ENCODE peak calls at places on chromosomes 4 and X, in seven cellular contexts. X is AG09309, I is neural progenitor cell, F is Calu3, D is endothelial cell of umbilical vein, V is transverse colon, A is heart left ventricle. L is an unnamed sample.
A peak's percentile ranks its signal among the peaks of the same experiment; 100 is the strongest.

GRCh38 chr4:155353923-155354540 is 22.7 kb downstream of the MAP9 start:
- DNase-seq in X (peak; percentile 13), I (peak; percentile 80), F (peak; percentile 70), D (peak; percentile 76), V (peak; percentile 64), A (peak; percentile 60), L (peak; percentile 78)

GRCh38 chr4:139875456-139875855 is 209.8 kb downstream of the MGST2 start:
- DNase-seq in X (no peak), I (peak; percentile 69), F (no peak), D (no peak), V (no peak), A (no peak), L (peak; percentile 26)

GRCh38 chr4:181293014-181293413 is 950.2 kb upstream of the TENM3 start:
- DNase-seq in X (no peak), I (no peak), F (no peak), D (no peak), V (no peak), A (no peak), L (no peak)

GRCh38 chrX:150529587-150529986 is 38.8 kb upstream of the MTM1 start:
- DNase-seq in X (no peak), I (no peak), F (no peak), D (no peak), V (no peak), A (no peak), L (no peak)

GRCh38 chrX:41014776-41015175 is 70.5 kb upstream of the USP9X start:
- DNase-seq in X (no peak), I (no peak), F (no peak), D (no peak), V (no peak), A (no peak), L (no peak)

GRCh38 chr4:140807491-140808257 is 51.5 kb upstream of the TBC1D9 start:
- DNase-seq in X (no peak), I (no peak), F (no peak), D (no peak), V (no peak), A (no peak), L (no peak)

GRCh38 chr4:144611850-144612249 is 34.1 kb upstream of the HHIP start:
- DNase-seq in X (no peak), I (peak; percentile 51), F (peak; percentile 13), D (peak; percentile 36), V (peak; percentile 9), A (no peak), L (peak; percentile 5)

GRCh38 chrX:131072871-131073571 is 14.9 kb downstream of the ARHGAP36 start:
- DNase-seq in X (no peak), I (peak; percentile 41), F (no peak), D (no peak), V (no peak), A (no peak), L (peak; percentile 42)

GRCh38 chr4:41106081-41106480 is 108.3 kb downstream of the APBB2 start:
- DNase-seq in X (no peak), I (no peak), F (no peak), D (peak; percentile 54), V (no peak), A (no peak), L (no peak)

GRCh38 chrX:41720125-41720780 is 3.7 kb upstream of the GPR82 start:
- DNase-seq in X (no peak), I (no peak), F (no peak), D (no peak), V (peak; percentile 22), A (no peak), L (no peak)

GRCh38 chrX:110454336-110454735 is 95.7 kb downstream of the RTL9 start:
- DNase-seq in X (no peak), I (no peak), F (no peak), D (no peak), V (no peak), A (no peak), L (no peak)

GRCh38 chrX:137646472-137646871 is 80.5 kb downstream of the ZIC3 start:
- DNase-seq in X (no peak), I (no peak), F (no peak), D (no peak), V (no peak), A (no peak), L (no peak)
- TF ChIP-seq CTCF in X (no peak), I (no peak), F (no peak), D (no peak), V (no peak), A (no peak), L (no peak)

GRCh38 chrX:48606091-48606490 is 8.8 kb downstream of the WDR13 start:
- DNase-seq in X (no peak), I (no peak), F (no peak), D (no peak), V (no peak), A (no peak), L (no peak)
- TF ChIP-seq CTCF in X (no peak), I (peak; percentile 22), F (no peak), D (no peak), V (no peak), A (no peak), L (no peak)

GRCh38 chrX:17359500-17359899 is 15.5 kb upstream of the NHS start:
- DNase-seq in X (no peak), I (no peak), F (no peak), D (no peak), V (no peak), A (no peak), L (no peak)

GRCh38 chrX:17355976-17356375 is 19.0 kb upstream of the NHS start:
- DNase-seq in X (no peak), I (no peak), F (no peak), D (no peak), V (no peak), A (no peak), L (no peak)

GRCh38 chrX:17361620-17362019 is 13.4 kb upstream of the NHS start:
- DNase-seq in X (no peak), I (peak; percentile 26), F (peak; percentile 16), D (no peak), V (no peak), A (no peak), L (peak; percentile 53)
- TF ChIP-seq CTCF in X (no peak), I (peak; percentile 47), F (peak; percentile 34), D (no peak), V (no peak), A (no peak), L (peak; percentile 38)

DNA sequence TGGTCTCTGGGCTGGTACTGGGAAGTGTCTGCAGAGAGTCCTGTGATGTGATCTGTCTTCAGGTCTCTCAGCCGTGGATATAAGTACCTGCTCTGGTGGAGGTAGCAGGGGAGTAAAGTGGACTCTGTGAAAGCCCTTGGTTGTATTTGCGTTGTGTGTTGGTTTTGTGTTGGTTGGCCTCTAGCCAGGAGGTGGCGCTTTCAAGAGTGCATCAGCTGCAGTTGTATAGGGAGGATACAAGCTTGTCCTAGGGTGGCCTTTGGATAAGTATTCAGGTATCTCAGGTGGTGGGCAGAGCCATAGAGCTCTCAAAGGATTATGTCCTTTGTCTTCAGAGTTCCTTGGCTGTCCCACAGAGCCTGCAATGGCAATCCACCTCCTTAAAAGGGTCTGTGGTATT is 111.6 kb downstream of the MAGEB17 start:
- DNase-seq in X (no peak), I (peak; percentile 12), F (no peak), D (no peak), V (no peak), A (no peak), L (no peak)
- TF ChIP-seq CTCF in X (no peak), I (peak; percentile 50), F (no peak), D (no peak), V (no peak), A (no peak), L (no peak)

GRCh38 chrX:3195845-3196244 is 150.6 kb downstream of the MXRA5 start:
- DNase-seq in X (no peak), I (no peak), F (no peak), D (no peak), V (no peak), A (no peak), L (no peak)
- TF ChIP-seq CTCF in X (no peak), I (no peak), F (no peak), D (no peak), V (no peak), A (no peak), L (no peak)

DNA sequence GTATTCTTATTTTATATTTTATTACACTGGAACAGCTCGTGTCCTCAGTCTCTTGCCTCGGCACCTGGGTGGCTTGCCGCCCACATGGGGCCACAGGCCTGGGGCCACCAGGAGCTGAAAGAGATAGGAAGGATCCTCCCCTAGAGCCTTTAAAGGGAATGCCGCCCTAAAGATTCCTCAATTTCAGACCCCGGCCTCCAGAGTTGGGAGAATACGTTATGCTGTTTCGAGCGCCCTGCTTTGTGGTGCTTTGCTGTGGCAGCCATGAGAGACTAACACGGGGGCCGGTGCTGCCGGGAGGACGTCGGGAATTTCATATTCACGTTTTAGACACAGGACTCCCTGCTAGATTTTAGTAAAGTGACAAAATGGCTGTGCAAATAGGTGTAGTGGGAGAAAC is 33.2 kb downstream of the ACOX3 start:
- DNase-seq in X (no peak), I (no peak), F (no peak), D (no peak), V (no peak), A (no peak), L (no peak)
- TF ChIP-seq CTCF in X (no peak), I (no peak), F (no peak), D (no peak), V (no peak), A (no peak), L (no peak)

GRCh38 chrX:20061869-20062254 is 54.8 kb downstream of the MAP7D2 start:
- DNase-seq in X (peak; percentile 57), I (no peak), F (no peak), D (no peak), V (no peak), A (no peak), L (no peak)

GRCh38 chrX:20066968-20067708 is 49.6 kb downstream of the MAP7D2 start:
- DNase-seq in X (no peak), I (peak; percentile 26), F (peak; percentile 36), D (peak; percentile 11), V (peak; percentile 22), A (no peak), L (no peak)

GRCh38 chrX:20063153-20063552 is 53.6 kb downstream of the MAP7D2 start:
- DNase-seq in X (no peak), I (no peak), F (no peak), D (no peak), V (no peak), A (no peak), L (no peak)

GRCh38 chrX:20060961-20061868 is 55.5 kb downstream of the MAP7D2 start:
- DNase-seq in X (no peak), I (no peak), F (no peak), D (no peak), V (peak; percentile 9), A (no peak), L (no peak)

DNA sequence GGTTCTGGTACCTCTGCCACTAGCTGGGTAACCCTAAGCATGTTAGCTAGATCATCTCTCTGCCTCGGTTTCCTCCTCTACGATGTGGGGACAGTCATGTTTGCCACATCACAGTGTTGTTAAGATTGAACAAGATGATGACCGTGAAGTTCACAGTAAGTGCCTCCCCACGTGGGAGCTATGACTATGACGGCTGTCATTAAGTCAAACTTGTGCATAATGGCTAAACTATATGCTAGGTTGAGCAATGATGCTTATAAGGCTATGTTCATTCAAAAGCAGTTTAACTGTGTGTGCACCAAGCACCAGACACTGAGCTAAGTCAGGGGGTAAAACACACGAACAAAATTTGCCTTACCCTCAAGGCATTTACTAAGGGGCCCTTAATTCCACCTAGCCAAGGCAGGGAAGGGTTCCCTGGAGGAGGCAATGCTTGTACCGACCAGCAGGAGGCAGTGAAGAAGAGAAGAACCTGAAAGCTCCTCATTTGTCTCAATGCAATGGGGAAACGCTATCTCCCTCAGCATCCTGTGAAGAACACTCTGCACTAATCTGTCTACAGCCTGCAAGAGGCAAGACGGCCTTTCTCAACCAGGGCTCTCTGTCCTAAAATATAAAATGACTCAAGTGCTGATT is 52.9 kb downstream of the MAP7D2 start:
- DNase-seq in X (no peak), I (no peak), F (no peak), D (no peak), V (no peak), A (no peak), L (no peak)
- TF ChIP-seq CTCF in X (peak; percentile 27), I (peak; percentile 35), F (no peak), D (no peak), V (no peak), A (no peak), L (no peak)

L was measured in nephron progenitor cell.